ENCODE peak calls at places on chromosomes 1 and 21, in nine cellular contexts. O, F, L, J, X, B, H, N and A are unnamed samples.

GRCh38 chr21:26389971-26390641 is 183.0 kb downstream of the CYYR1 start:
- DNase-seq in N (peak), H (no peak), O (no peak), L (no peak), F (no peak), B (no peak), X (no peak), J (no peak), A (no peak)

GRCh38 chr1:37606481-37607263 is 10.9 kb upstream of the GNL2 start:
- DNase-seq in L (no peak), H (peak), J (no peak), F (no peak), B (peak), N (peak), O (no peak), X (no peak), A (no peak)

GRCh38 chr1:227395391-227396028 is 77.2 kb upstream of the CDC42BPA start:
- DNase-seq in X (no peak), O (no peak), B (no peak), H (no peak), F (no peak), L (no peak), J (no peak), N (no peak), A (no peak)

GRCh38 chr21:35529141-35529863 is 480.2 kb upstream of the RUNX1 start:
- DNase-seq in L (no peak), H (peak), F (peak), X (no peak), J (no peak), B (no peak), O (no peak), N (no peak), A (no peak)

GRCh38 chr21:41851090-41851790 is 27.9 kb downstream of the PRDM15 start:
- DNase-seq in N (no peak), J (peak), F (no peak), X (no peak), O (no peak), B (no peak), L (peak), H (no peak), A (no peak)

GRCh38 chr1:25800538-25801377 is 765 bp downstream of the SELENON start:
- DNase-seq in H (no peak), L (no peak), B (no peak), O (no peak), X (no peak), N (no peak), F (no peak), J (no peak), A (no peak)

GRCh38 chr1:171141336-171142051 is 43.6 kb upstream of the FMO2 start:
- DNase-seq in H (peak), N (peak), L (no peak), F (no peak), X (no peak), J (no peak), O (no peak), B (peak), A (no peak)

GRCh38 chr1:101293461-101294045 is 56.7 kb downstream of the S1PR1 start:
- DNase-seq in H (no peak), N (peak), J (no peak), F (peak), L (no peak), O (peak), X (no peak), B (no peak), A (peak)

GRCh38 chr21:45596704-45597318 is 46.7 kb upstream of the PCBP3 start:
- DNase-seq in J (peak), L (peak), H (peak), X (peak), B (peak), O (peak), N (peak), F (peak), A (peak)

GRCh38 chr1:117580436-117580835 is 25.4 kb upstream of the TENT5C start:
- DNase-seq in F (no peak), H (no peak), X (no peak), O (no peak), B (no peak), N (no peak), J (no peak), L (no peak), A (no peak)

GRCh38 chr1:39711359-39712340 is 20.4 kb upstream of the HPCAL4 start:
- DNase-seq in O (no peak), B (no peak), J (no peak), H (no peak), L (no peak), N (no peak), F (peak), X (no peak), A (no peak)

GRCh38 chr1:58883037-58883887 is 99.4 kb upstream of the JUN start:
- DNase-seq in F (peak), N (peak), H (peak), O (peak), X (no peak), B (peak), L (no peak), J (no peak), A (no peak)